ENCODE peak calls at places on chromosomes 16 and 17, in eight cellular contexts. U is lung, F is right cardiac atrium, G is prostate gland, M is breast epithelium, W is left lung, P is sigmoid colon, I is right atrium auricular region. T is an unnamed sample. For H3K4me1, the result is how much of the 10 kb centered on the place peaks cover.

GRCh38 chr17:2071421-2072281 is 16.7 kb downstream of the HIC1 start:
- DNase-seq in U (no peak), F (peak), G (no peak), M (no peak), W (peak), P (peak), I (no peak), T (peak)

GRCh38 chr16:84729716-84730320 is 30.0 kb downstream of the USP10 start:
- DNase-seq in U (no peak), F (no peak), G (no peak), M (no peak), W (no peak), P (no peak), I (no peak), T (no peak)

GRCh38 chr17:48586355-48586924 is 3.6 kb downstream of the HOXB3 start:
- DNase-seq in U (no peak), F (no peak), G (no peak), M (no peak), W (no peak), P (no peak), I (no peak), T (no peak)

GRCh38 chr16:79826732-79827514 is 226.4 kb upstream of the MAF start:
- DNase-seq in U (no peak), F (no peak), G (no peak), M (no peak), W (no peak), P (no peak), I (no peak), T (no peak)

GRCh38 chr16:84268661-84269060 is 26.0 kb upstream of the WFDC1 start:
- DNase-seq in U (no peak), F (no peak), G (no peak), M (no peak), W (no peak), P (no peak), I (no peak), T (no peak)

GRCh38 chr16:51982715-51983680 is 563.9 kb downstream of the TOX3 start:
- DNase-seq in U (peak), F (no peak), G (peak), M (no peak), W (no peak), P (no peak), I (no peak), T (no peak)

GRCh38 chr17:37592291-37592690 is 16.9 kb downstream of the SYNRG start:
- DNase-seq in U (no peak), F (no peak), G (no peak), M (no peak), W (no peak), P (no peak), I (no peak), T (no peak)

GRCh38 chr17:72654746-72655145 is 437.7 kb downstream of the SLC39A11 start:
- DNase-seq in U (no peak), F (no peak), G (no peak), M (no peak), W (no peak), P (no peak), I (no peak), T (no peak)

GRCh38 chr17:38852771-38853291 is 690 bp downstream of the RPL23 start:
- DNase-seq in U (no peak), F (no peak), G (no peak), M (no peak), W (no peak), P (no peak), I (no peak), T (no peak)

GRCh38 chr17:11404431-11404830 is 163.4 kb downstream of the SHISA6 start:
- DNase-seq in U (no peak), F (no peak), G (no peak), M (no peak), W (no peak), P (no peak), I (no peak), T (no peak)

GRCh38 chr17:73650147-73650546 is 5.9 kb upstream of the SDK2 start:
- DNase-seq in U (peak), F (no peak), G (no peak), M (no peak), W (no peak), P (no peak), I (peak), T (no peak)

GRCh38 chr17:82870541-82870940 is 30.7 kb upstream of the ZNF750 start:
- DNase-seq in U (no peak), F (no peak), G (no peak), M (no peak), W (no peak), P (no peak), I (no peak), T (no peak)

GRCh38 chr17:70329751-70330150 is 160.4 kb downstream of the KCNJ2 start:
- DNase-seq in U (no peak), F (no peak), G (no peak), M (no peak), W (no peak), P (no peak), I (no peak), T (no peak)

GRCh38 chr16:30585022-30585399 is 486 bp downstream of the ZNF785 start:
- DNase-seq in U (no peak), F (peak), G (no peak), M (no peak), W (no peak), P (peak), I (no peak), T (no peak)

GRCh38 chr17:36829676-36830075 is 107.6 kb upstream of the LHX1 start:
- DNase-seq in U (no peak), F (no peak), G (no peak), M (no peak), W (no peak), P (no peak), I (no peak), T (no peak)

GRCh38 chr17:28425206-28425605 is 19.2 kb upstream of the SLC46A1 start:
- DNase-seq in U (no peak), F (no peak), G (no peak), M (no peak), W (no peak), P (no peak), I (no peak), T (no peak)

GRCh38 chr17:2053380-2054261 is 1.3 kb upstream of the HIC1 start:
- DNase-seq in U (no peak), F (peak), G (peak), M (no peak), W (peak), P (peak), I (peak), T (peak)

GRCh38 chr17:75077072-75077489 is 10.7 kb upstream of the SLC16A5 start:
- DNase-seq in U (no peak), F (peak), G (no peak), M (no peak), W (no peak), P (no peak), I (no peak), T (no peak)

GRCh38 chr16:75322706-75323105 is 71.3 kb upstream of the BCAR1 start:
- DNase-seq in U (no peak), F (no peak), G (no peak), M (no peak), W (no peak), P (no peak), I (no peak), T (no peak)

GRCh38 chr17:33977729-33978514 is 277.2 kb upstream of the CCL2 start:
- DNase-seq in U (no peak), F (no peak), G (no peak), M (no peak), W (no peak), P (no peak), I (no peak), T (no peak)

GRCh38 chr17:45096141-45096540 is 35.0 kb downstream of the NMT1 start:
- DNase-seq in U (no peak), F (no peak), G (no peak), M (no peak), W (no peak), P (no peak), I (no peak), T (no peak)

DNA sequence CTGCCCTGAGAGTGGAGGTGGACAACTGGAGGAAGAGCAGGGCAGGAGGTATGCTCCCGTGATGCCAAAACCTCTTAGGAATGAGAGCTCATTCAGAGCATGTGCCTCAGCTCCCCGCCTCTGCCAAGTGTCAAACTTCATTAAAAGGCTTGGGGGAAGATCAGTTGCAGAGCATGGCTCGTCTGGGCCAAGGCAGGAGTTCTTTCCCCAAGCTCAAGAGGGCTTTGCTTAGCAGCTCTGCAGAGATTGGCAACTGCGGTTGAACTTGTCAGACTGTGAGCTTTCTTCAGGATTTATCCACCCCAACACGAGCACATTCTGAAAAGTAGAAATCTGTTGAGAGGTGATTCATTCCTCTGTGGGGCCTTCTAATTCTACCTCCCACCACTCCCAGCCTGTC is 248.1 kb downstream of the HS3ST3A1 start:
- DNase-seq in U (no peak), F (no peak), G (no peak), M (no peak), W (no peak), P (peak), I (no peak), T (no peak)
- H3K4me1 ChIP-seq in U (under half), F (under half), G (under half), M (under half), W (under half), P (under half), I (under half), T (under half)

GRCh38 chr17:3556239-3556904 is 1.2 kb downstream of the TRPV3 start:
- DNase-seq in U (no peak), F (no peak), G (no peak), M (no peak), W (no peak), P (no peak), I (no peak), T (no peak)

GRCh38 chr17:3558603-3559269 is 1.1 kb upstream of the TRPV3 start:
- DNase-seq in U (no peak), F (no peak), G (no peak), M (peak), W (peak), P (no peak), I (no peak), T (no peak)

GRCh38 chr17:3559270-3559645 is 1.6 kb upstream of the TRPV3 start:
- DNase-seq in U (no peak), F (no peak), G (no peak), M (no peak), W (no peak), P (no peak), I (no peak), T (no peak)

GRCh38 chr17:3556905-3557767 is 476 bp downstream of the TRPV3 start:
- DNase-seq in U (no peak), F (no peak), G (no peak), M (no peak), W (no peak), P (no peak), I (no peak), T (no peak)

DNA sequence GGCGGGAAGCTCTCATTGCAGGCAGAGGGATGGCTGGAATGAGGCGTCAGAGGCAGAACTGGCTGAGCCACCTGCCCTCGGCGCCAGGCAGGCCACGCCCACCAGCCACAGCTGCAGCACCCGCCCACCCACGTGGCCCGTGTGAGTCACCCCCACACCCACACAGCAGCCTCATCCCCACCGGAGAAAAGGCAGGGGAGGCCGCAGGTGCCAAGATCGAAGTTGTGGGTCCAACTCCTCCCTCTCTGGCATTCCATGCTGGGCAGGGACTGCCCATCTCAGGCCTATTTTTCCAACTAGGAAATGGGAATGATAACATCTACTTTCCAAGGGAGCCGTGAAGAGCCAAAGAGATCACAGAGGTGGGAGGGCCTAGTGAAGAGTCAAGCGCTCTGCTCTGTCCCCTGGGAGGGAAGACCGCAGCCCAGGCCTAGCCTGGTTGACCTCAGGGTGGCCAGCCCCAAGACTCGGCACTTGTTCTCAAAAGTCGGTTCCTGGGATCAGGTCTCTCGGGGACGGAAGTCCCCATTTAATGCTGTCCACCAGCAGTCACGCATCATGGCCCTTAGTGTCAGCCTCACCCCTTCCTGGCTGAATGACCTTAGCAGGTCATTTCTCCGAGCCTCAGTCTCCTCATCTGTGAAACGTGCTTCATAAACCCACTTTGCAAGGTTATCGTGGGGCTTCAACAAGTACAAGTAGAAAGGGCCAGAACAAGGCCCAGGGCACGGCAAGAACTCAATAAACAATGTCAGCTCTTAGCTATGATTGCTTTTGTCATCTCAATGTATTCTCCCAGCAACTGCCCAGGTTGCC is at the start of gene TRPV3:
- DNase-seq in U (peak), F (no peak), G (peak), M (peak), W (peak), P (no peak), I (no peak), T (no peak)
- H3K4me3 ChIP-seq in U (no peak), F (no peak), G (no peak), M (no peak), W (no peak), P (no peak), I (no peak), T (no peak)

DNA sequence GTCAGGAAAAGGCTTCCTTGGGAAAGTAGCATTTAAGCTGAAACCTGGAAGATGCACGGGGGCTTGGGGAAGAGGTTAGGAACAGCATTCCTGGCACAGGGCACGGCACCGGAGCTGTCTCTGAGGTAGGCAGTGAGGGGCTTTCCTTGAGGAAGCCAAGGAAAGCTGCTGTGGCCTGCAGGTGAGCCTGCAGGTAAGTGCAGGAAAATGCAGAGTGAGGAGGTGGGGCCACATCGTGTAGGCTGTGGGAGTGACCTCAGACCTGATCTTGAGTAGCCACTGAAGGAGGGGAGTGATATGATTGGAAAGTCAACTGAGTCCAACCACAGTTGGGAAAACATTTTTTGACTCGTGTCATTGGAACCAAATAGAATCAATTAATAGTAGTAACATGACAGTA is 79.5 kb downstream of the CDK5R1 start:
- DNase-seq in U (no peak), F (no peak), G (no peak), M (no peak), W (no peak), P (no peak), I (no peak), T (no peak)
- H3K4me1 ChIP-seq in U (under half), F (under half), G (under half), M (under half), W (under half), P (under half), I (under half), T (under half)

GRCh38 chr17:49969794-49970389 is 902 bp downstream of the DLX4 start:
- DNase-seq in U (no peak), F (no peak), G (no peak), M (no peak), W (no peak), P (no peak), I (no peak), T (no peak)
- H3K4me3 ChIP-seq in U (no peak), F (peak), G (peak), M (no peak), W (no peak), P (no peak), I (peak), T (no peak)

T was measured in ovary.